ENCODE peak calls at places on chromosomes 5 and 9, in nine cellular contexts. Q, M, F, J, S, T, N, Z and R are unnamed samples.

GRCh38 chr5:67659288-67659687 is 462.7 kb upstream of the CD180 start:
- DNase-seq in Q (no peak), M (no peak), F (no peak), J (no peak), S (no peak), T (no peak), N (no peak), Z (no peak), R (no peak)

GRCh38 chr9:69578026-69578425 is 94.1 kb downstream of the APBA1 start:
- DNase-seq in Q (no peak), M (no peak), F (no peak), J (no peak), S (no peak), T (no peak), N (no peak), Z (no peak), R (no peak)

GRCh38 chr9:78261403-78262001 is 25.6 kb downstream of the CEP78 start:
- DNase-seq in Q (no peak), M (no peak), F (no peak), J (peak), S (peak), T (peak), N (no peak), Z (peak), R (peak)

GRCh38 chr5:55502759-55503158 is 32.0 kb downstream of the PLPP1 start:
- DNase-seq in Q (no peak), M (no peak), F (no peak), J (no peak), S (no peak), T (no peak), N (no peak), Z (no peak), R (peak)

GRCh38 chr9:93576296-93577044 is at the start of gene PHF2:
- DNase-seq in Q (peak), M (no peak), F (peak), J (peak), S (no peak), T (peak), N (no peak), Z (peak), R (peak)

GRCh38 chr5:106397700-106398099 is 1273.0 kb downstream of the EFNA5 start:
- DNase-seq in Q (no peak), M (no peak), F (peak), J (no peak), S (peak), T (peak), N (no peak), Z (peak), R (no peak)

GRCh38 chr9:92664394-92665152 is 5.4 kb downstream of the IPPK start:
- DNase-seq in Q (no peak), M (no peak), F (no peak), J (no peak), S (no peak), T (peak), N (no peak), Z (peak), R (peak)

GRCh38 chr5:151684690-151685361 is 1.9 kb downstream of the SPARC start:
- DNase-seq in Q (peak), M (peak), F (peak), J (no peak), S (no peak), T (peak), N (peak), Z (peak), R (no peak)

GRCh38 chr9:99103909-99104458 is 929 bp upstream of the TGFBR1 start:
- DNase-seq in Q (peak), M (no peak), F (peak), J (no peak), S (no peak), T (peak), N (no peak), Z (no peak), R (no peak)

GRCh38 chr9:111740739-111741138 is 54.0 kb downstream of the SHOC1 start:
- DNase-seq in Q (no peak), M (no peak), F (no peak), J (no peak), S (no peak), T (no peak), N (peak), Z (no peak), R (no peak)

GRCh38 chr5:86795659-86796058 is 177.9 kb downstream of the COX7C start:
- DNase-seq in Q (no peak), M (no peak), F (no peak), J (no peak), S (no peak), T (no peak), N (no peak), Z (no peak), R (no peak)

GRCh38 chr5:68277427-68277826 is 61.9 kb downstream of the PIK3R1 start:
- DNase-seq in Q (no peak), M (no peak), F (peak), J (no peak), S (no peak), T (no peak), N (no peak), Z (no peak), R (no peak)

GRCh38 chr5:159533197-159533596 is 202.9 kb upstream of the IL12B start:
- DNase-seq in Q (no peak), M (no peak), F (peak), J (no peak), S (no peak), T (peak), N (no peak), Z (peak), R (no peak)

GRCh38 chr5:79547429-79547822 is 33.5 kb upstream of the HOMER1 start:
- DNase-seq in Q (no peak), M (no peak), F (peak), J (peak), S (no peak), T (no peak), N (no peak), Z (no peak), R (no peak)

GRCh38 chr9:98900244-98900643 is 43.5 kb upstream of the COL15A1 start:
- DNase-seq in Q (no peak), M (no peak), F (no peak), J (no peak), S (no peak), T (no peak), N (no peak), Z (no peak), R (no peak)

GRCh38 chr5:120454094-120454798 is 9.9 kb upstream of the PRR16 start:
- DNase-seq in Q (peak), M (peak), F (no peak), J (no peak), S (no peak), T (peak), N (no peak), Z (peak), R (no peak)

GRCh38 chr5:611731-612486 is at the start of gene CEP72:
- DNase-seq in Q (peak), M (peak), F (peak), J (peak), S (peak), T (peak), N (peak), Z (peak), R (peak)

GRCh38 chr5:111998871-111999270 is 241.9 kb upstream of the NREP start:
- DNase-seq in Q (no peak), M (no peak), F (no peak), J (no peak), S (no peak), T (no peak), N (no peak), Z (no peak), R (no peak)

GRCh38 chr5:62979472-62979871 is 400.9 kb downstream of the LRRC70 start:
- DNase-seq in Q (no peak), M (no peak), F (no peak), J (no peak), S (no peak), T (no peak), N (no peak), Z (no peak), R (no peak)

GRCh38 chr5:147522435-147522834 is 12.6 kb upstream of the DPYSL3 start:
- DNase-seq in Q (peak), M (no peak), F (no peak), J (no peak), S (no peak), T (peak), N (no peak), Z (peak), R (no peak)

GRCh38 chr9:124254261-124254682 is 3.5 kb upstream of the NEK6 start:
- DNase-seq in Q (no peak), M (no peak), F (no peak), J (peak), S (no peak), T (no peak), N (no peak), Z (no peak), R (peak)

GRCh38 chr5:157555031-157555640 is 20.4 kb downstream of the ADAM19 start:
- DNase-seq in Q (no peak), M (no peak), F (no peak), J (no peak), S (no peak), T (no peak), N (no peak), Z (no peak), R (no peak)

GRCh38 chr5:170306381-170306790 is 8.8 kb upstream of the LCP2 start:
- DNase-seq in Q (no peak), M (no peak), F (no peak), J (no peak), S (no peak), T (peak), N (no peak), Z (no peak), R (no peak)

GRCh38 chr5:155087036-155087435 is 73.5 kb downstream of the KIF4B start:
- DNase-seq in Q (no peak), M (no peak), F (no peak), J (no peak), S (no peak), T (peak), N (no peak), Z (peak), R (no peak)

GRCh38 chr5:98050583-98050982 is 722.9 kb upstream of the RGMB start:
- DNase-seq in Q (no peak), M (no peak), F (peak), J (no peak), S (no peak), T (peak), N (no peak), Z (peak), R (no peak)

GRCh38 chr9:134445000-134445399 is 118.7 kb downstream of the RXRA start:
- DNase-seq in Q (no peak), M (no peak), F (no peak), J (no peak), S (no peak), T (no peak), N (no peak), Z (peak), R (no peak)

GRCh38 chr9:134442087-134442470 is 115.8 kb downstream of the RXRA start:
- DNase-seq in Q (no peak), M (no peak), F (no peak), J (no peak), S (no peak), T (peak), N (no peak), Z (no peak), R (no peak)

GRCh38 chr9:134442486-134443168 is 116.4 kb downstream of the RXRA start:
- DNase-seq in Q (peak), M (no peak), F (peak), J (no peak), S (no peak), T (peak), N (no peak), Z (peak), R (no peak)

GRCh38 chr9:134444040-134444315 is 117.7 kb downstream of the RXRA start:
- DNase-seq in Q (no peak), M (no peak), F (no peak), J (no peak), S (no peak), T (no peak), N (no peak), Z (no peak), R (no peak)

DNA sequence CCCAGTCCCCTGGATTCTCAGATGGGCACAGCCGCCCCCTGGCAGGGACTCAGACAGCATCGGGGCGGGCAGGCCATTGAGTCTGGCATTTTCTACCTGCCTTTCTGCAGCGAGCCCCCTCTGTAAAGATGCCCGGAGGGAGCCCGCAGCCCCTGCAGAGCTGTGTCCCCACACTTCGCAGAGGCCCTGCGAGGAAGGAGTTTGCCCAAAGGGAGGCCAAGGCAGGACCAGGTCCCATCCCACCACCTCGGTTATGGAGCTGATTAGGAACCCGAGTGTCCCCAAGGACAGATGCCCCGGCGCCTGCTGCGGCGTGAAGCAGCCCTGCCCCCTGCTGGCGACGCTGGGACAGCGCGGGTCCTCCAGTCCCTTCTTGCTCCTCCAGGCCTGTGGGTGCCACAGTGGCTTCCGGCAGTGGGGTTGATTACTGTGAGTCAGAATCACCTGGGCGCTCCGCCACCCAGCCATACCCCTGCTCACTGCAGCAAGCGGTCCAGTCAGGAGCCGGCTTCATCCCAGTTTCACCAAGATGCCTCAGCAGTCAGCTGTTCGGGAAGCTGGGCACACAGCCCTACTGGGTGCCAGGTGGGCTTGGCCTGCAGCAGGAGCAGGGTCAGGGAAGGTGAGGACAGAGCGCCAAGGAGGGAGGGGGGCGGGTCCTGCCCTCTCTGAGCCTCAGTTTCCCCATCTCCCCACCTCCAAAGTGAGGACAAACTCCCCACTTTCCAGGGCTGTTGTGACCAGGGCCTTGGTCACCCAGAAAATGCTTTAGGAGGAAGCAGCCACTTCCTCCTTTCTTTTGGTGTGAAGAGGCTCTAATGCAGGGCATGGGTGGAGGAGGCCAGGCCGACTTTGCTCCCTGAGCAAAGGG is 117.1 kb downstream of the RXRA start:
- DNase-seq in Q (peak), M (peak), F (peak), J (peak), S (peak), T (peak), N (peak), Z (peak), R (peak)
- H3K4me2 ChIP-seq in Q (no peak), M (no peak), F (peak), J (peak), S (peak), T (no peak), N (no peak), Z (no peak), R (no peak)

GRCh38 chr9:82763631-82764030 is 299.3 kb downstream of the RASEF start:
- DNase-seq in Q (peak), M (no peak), F (no peak), J (no peak), S (no peak), T (no peak), N (no peak), Z (peak), R (peak)
- H3K4me2 ChIP-seq in Q (no peak), M (no peak), F (no peak), J (no peak), S (no peak), T (no peak), N (no peak), Z (no peak), R (no peak)

DNA sequence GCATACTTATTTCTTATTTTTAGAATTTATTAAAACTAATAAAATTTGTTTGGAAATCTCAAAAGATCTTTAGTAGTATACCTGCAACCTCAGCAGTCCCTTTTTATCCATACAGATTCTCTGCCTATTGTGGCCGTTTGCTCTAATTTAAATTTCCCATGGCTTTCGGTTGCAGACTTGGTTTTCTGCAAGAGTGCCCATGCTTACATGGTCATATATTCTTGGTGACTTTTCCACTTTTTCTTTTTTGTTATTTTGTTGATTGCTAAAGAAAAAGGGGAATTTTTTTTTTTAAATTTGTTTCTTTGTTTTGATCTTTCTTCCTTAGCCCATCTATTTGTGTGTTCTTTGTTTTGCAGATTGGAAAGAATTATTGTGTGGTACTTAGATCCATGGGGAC is 20.6 kb downstream of the ZCCHC7 start:
- DNase-seq in Q (no peak), M (no peak), F (no peak), J (no peak), S (no peak), T (no peak), N (no peak), Z (no peak), R (peak)
- H3K4me2 ChIP-seq in Q (peak), M (no peak), F (no peak), J (no peak), S (no peak), T (no peak), N (no peak), Z (no peak), R (peak)

GRCh38 chr9:127269440-127269839 is 4.9 kb downstream of the GARNL3 start:
- DNase-seq in Q (no peak), M (no peak), F (no peak), J (no peak), S (no peak), T (no peak), N (no peak), Z (no peak), R (no peak)
- H3K4me2 ChIP-seq in Q (no peak), M (no peak), F (no peak), J (no peak), S (no peak), T (no peak), N (no peak), Z (no peak), R (no peak)

GRCh38 chr9:81599837-81600236 is 89.5 kb downstream of the TLE1 start:
- DNase-seq in Q (no peak), M (no peak), F (no peak), J (no peak), S (no peak), T (no peak), N (no peak), Z (no peak), R (no peak)

GRCh38 chr9:81594415-81594814 is 94.9 kb downstream of the TLE1 start:
- DNase-seq in Q (no peak), M (no peak), F (no peak), J (no peak), S (no peak), T (no peak), N (no peak), Z (no peak), R (no peak)

GRCh38 chr9:81595887-81596558 is 93.3 kb downstream of the TLE1 start:
- DNase-seq in Q (peak), M (no peak), F (no peak), J (no peak), S (no peak), T (no peak), N (peak), Z (peak), R (no peak)

GRCh38 chr9:81597749-81598497 is 91.4 kb downstream of the TLE1 start:
- DNase-seq in Q (no peak), M (no peak), F (no peak), J (no peak), S (no peak), T (no peak), N (no peak), Z (no peak), R (no peak)

GRCh38 chr9:81596671-81597426 is 92.5 kb downstream of the TLE1 start:
- DNase-seq in Q (no peak), M (no peak), F (no peak), J (no peak), S (no peak), T (no peak), N (no peak), Z (peak), R (no peak)
- H3K4me2 ChIP-seq in Q (peak), M (no peak), F (no peak), J (no peak), S (no peak), T (no peak), N (peak), Z (no peak), R (no peak)

GRCh38 chr9:74742792-74743389 is 144.8 kb downstream of the TRPM6 start:
- DNase-seq in Q (peak), M (peak), F (peak), J (peak), S (peak), T (peak), N (peak), Z (peak), R (no peak)
- H3K4me2 ChIP-seq in Q (no peak), M (no peak), F (no peak), J (no peak), S (peak), T (no peak), N (no peak), Z (no peak), R (no peak)

DNA sequence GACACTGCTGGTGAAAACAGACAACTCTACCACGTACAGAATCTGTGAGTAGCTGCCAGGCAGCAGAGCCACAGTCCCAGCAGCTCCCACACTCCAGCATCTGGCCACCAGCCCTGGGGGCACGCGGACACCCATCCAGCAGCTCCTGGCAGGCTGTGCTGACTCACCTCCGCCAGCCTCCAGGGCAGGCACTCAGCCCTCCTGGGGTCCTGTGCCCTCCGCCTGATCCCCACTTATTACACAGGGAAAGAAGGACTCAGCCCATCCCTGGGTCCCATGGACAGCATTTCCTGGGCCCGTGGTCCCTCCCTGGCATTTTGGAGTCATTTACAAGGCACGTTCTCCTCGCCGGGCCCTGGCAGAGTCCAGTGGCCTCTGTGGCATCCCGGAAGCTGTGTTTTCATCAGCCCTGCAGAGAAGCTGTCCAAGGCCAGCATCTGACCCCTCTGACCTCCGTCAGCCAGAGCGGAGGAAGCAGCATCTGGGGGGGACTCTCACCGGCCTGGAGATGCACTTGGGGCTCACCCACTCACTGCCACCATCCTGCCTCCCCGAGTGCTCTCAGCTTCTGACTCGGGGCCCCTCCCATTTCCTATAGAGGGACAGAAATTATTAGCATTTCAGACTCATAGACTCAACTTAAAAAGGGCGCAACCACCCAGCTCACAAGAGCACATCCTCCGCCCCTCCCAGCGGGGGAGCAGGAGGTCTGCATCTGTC is 21.6 kb downstream of the PAEP start:
- DNase-seq in Q (no peak), M (no peak), F (peak), J (no peak), S (no peak), T (no peak), N (no peak), Z (no peak), R (no peak)
- H3K4me2 ChIP-seq in Q (no peak), M (no peak), F (no peak), J (no peak), S (no peak), T (no peak), N (no peak), Z (no peak), R (no peak)